ENCODE peak calls at places on chromosome 17, in five cellular contexts. H is GM23338, Y is GM12878, D is WTC11, S is H1. A is an unnamed sample.

GRCh38 chr17:44556114-44556853 is 1.0 kb upstream of the FZD2 start:
- DNase-seq in H (peak; percentile 98), S (peak; percentile 83), Y (peak; percentile 30), D (peak; percentile 83), A (peak; percentile 47)

GRCh38 chr17:48352630-48353029 is 77.4 kb downstream of the SKAP1 start:
- DNase-seq in S (no peak), D (no peak), Y (no peak), H (no peak), A (no peak)

GRCh38 chr17:50470451-50470850 is 1.8 kb upstream of the CHAD start:
- DNase-seq in S (no peak), Y (no peak), D (no peak), H (no peak), A (no peak)

GRCh38 chr17:60106377-60107059 is 27.8 kb upstream of the HEATR6 start:
- DNase-seq in Y (no peak), H (no peak), D (no peak), S (no peak), A (peak; percentile 13)

GRCh38 chr17:42937712-42938596 is 26.3 kb downstream of the AARSD1 start:
- DNase-seq in S (peak; percentile 55), Y (no peak), D (peak; percentile 66), H (peak; percentile 89), A (peak; percentile 65)

GRCh38 chr17:72850410-72850809 is 242.1 kb downstream of the SLC39A11 start:
- DNase-seq in H (no peak), Y (no peak), S (no peak), D (no peak), A (no peak)

GRCh38 chr17:79648181-79648831 is 37.5 kb upstream of the RBFOX3 start:
- DNase-seq in S (peak; percentile 39), D (no peak), Y (no peak), H (no peak), A (no peak)

GRCh38 chr17:43702636-43703035 is 40.9 kb upstream of the MEOX1 start:
- DNase-seq in D (peak; percentile 44), S (peak; percentile 75), Y (no peak), H (peak; percentile 83), A (peak; percentile 81)

GRCh38 chr17:7572338-7572587 is 7.2 kb upstream of the CD68 start:
- DNase-seq in S (no peak), Y (no peak), H (no peak), D (no peak), A (no peak)

GRCh38 chr17:82287849-82288601 is 14.5 kb upstream of the CSNK1D start:
- DNase-seq in D (no peak), Y (no peak), H (no peak), S (no peak), A (peak; percentile 76)

GRCh38 chr17:82300707-82301270 is 16.6 kb downstream of the CD7 start:
- DNase-seq in S (peak; percentile 87), H (peak; percentile 79), D (peak; percentile 72), Y (no peak), A (peak; percentile 59)

GRCh38 chr17:65154770-65155589 is 17.8 kb downstream of the RGS9 start:
- DNase-seq in Y (no peak), S (no peak), H (no peak), D (no peak), A (no peak)

GRCh38 chr17:50467855-50468119 is 893 bp downstream of the CHAD start:
- DNase-seq in Y (no peak), H (no peak), S (no peak), D (no peak), A (no peak)

GRCh38 chr17:79255046-79255445 is 180.4 kb downstream of the ENGASE start:
- DNase-seq in S (no peak), D (no peak), H (no peak), Y (no peak), A (no peak)

GRCh38 chr17:44919885-44920564 is 4.7 kb upstream of the GFAP start:
- DNase-seq in S (peak; percentile 80), Y (peak; percentile 54), D (peak; percentile 81), H (peak; percentile 91), A (peak; percentile 83)

GRCh38 chr17:48541574-48542113 is 3.3 kb downstream of the HOXB2 start:
- DNase-seq in D (no peak), Y (no peak), H (peak; percentile 59), S (peak; percentile 67), A (peak; percentile 80)

GRCh38 chr17:72852267-72852945 is 240.1 kb downstream of the SLC39A11 start:
- DNase-seq in H (no peak), Y (no peak), S (no peak), D (no peak), A (no peak)

GRCh38 chr17:81829858-81830257 is 3.2 kb downstream of the MCRIP1 start:
- DNase-seq in S (no peak), D (no peak), H (no peak), Y (no peak), A (no peak)

GRCh38 chr17:28125530-28126382 is 83.3 kb downstream of the NLK start:
- DNase-seq in Y (no peak), S (no peak), D (no peak), H (no peak), A (no peak)

GRCh38 chr17:40168262-40168832 is 8.9 kb upstream of the RAPGEFL1 start:
- DNase-seq in H (peak; percentile 92), D (no peak), S (peak; percentile 59), Y (peak; percentile 15), A (peak; percentile 51)

GRCh38 chr17:63954402-63955063 is 18.2 kb downstream of the SCN4A start:
- DNase-seq in Y (no peak), S (no peak), H (no peak), D (no peak), A (no peak)

GRCh38 chr17:56532926-56533325 is 60.6 kb upstream of the NOG start:
- DNase-seq in H (no peak), Y (no peak), D (no peak), S (no peak), A (no peak)

GRCh38 chr17:39627717-39628516 is 1.2 kb downstream of the PPP1R1B start:
- DNase-seq in H (peak; percentile 38), D (no peak), S (no peak), Y (no peak), A (no peak)

GRCh38 chr17:10357768-10358167 is 15.0 kb downstream of the MYH13 start:
- DNase-seq in S (peak; percentile 80), D (peak; percentile 72), Y (no peak), H (peak; percentile 74), A (peak; percentile 18)

GRCh38 chr17:31794111-31794510 is 64.9 kb downstream of the COPRS start:
- DNase-seq in Y (no peak), S (no peak), D (no peak), H (no peak), A (no peak)

GRCh38 chr17:31788571-31788946 is 70.5 kb downstream of the COPRS start:
- DNase-seq in Y (no peak), H (no peak), D (no peak), S (no peak), A (no peak)

GRCh38 chr17:31789707-31790505 is 69.1 kb downstream of the COPRS start:
- DNase-seq in D (no peak), S (no peak), Y (peak; percentile 36), H (no peak), A (no peak)

GRCh38 chr17:31788956-31789355 is 70.1 kb downstream of the COPRS start:
- DNase-seq in S (no peak), H (no peak), Y (no peak), D (no peak), A (no peak)

GRCh38 chr17:31792007-31792585 is 66.9 kb downstream of the COPRS start:
- DNase-seq in H (no peak), S (no peak), D (no peak), Y (no peak), A (no peak)
- TF ChIP-seq CREB1 in H (no peak), S (no peak), D (no peak), Y (no peak), A (no peak)

GRCh38 chr17:41691031-41691777 is 2.5 kb downstream of the EIF1 start:
- DNase-seq in S (no peak), Y (no peak), D (no peak), H (no peak), A (no peak)

GRCh38 chr17:41697122-41697962 is 8.7 kb downstream of the EIF1 start:
- DNase-seq in H (no peak), D (no peak), S (no peak), Y (no peak), A (no peak)

GRCh38 chr17:41692722-41693521 is 4.2 kb downstream of the EIF1 start:
- DNase-seq in S (no peak), H (no peak), D (no peak), Y (no peak), A (no peak)

GRCh38 chr17:41695954-41696720 is 7.5 kb downstream of the EIF1 start:
- DNase-seq in H (peak; percentile 86), Y (no peak), S (peak; percentile 66), D (peak; percentile 64), A (peak; percentile 93)

DNA sequence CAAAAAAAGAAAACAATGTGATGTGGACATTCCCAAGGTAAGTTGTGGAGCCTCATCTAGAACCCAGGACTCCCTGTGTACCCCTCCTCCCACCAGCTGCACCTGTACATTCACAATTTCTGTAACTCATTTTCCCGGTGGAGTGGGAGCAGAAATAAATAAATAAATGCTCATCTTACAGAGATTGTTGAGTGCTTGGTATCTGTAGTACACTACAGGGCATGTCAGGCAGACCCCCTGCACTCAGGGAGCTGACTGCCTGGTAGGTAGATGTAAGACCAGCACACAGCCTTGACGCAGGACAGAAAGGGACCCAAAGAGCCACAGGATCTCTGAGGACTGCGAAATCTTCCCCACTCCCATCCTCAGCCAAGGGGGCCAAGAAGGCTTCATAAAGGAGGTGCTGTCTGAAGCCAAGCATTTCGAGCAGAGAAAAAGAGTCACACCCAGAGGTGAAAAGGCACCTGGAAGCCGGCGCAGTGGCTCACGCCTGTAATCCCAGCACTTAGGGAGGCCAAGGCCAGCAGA is 6.5 kb downstream of the EIF1 start:
- DNase-seq in D (no peak), H (no peak), Y (no peak), S (no peak), A (no peak)
- TF ChIP-seq CREB1 in D (no peak), H (no peak), Y (no peak), S (no peak), A (no peak)

GRCh38 chr17:75181110-75181509 is 1.6 kb downstream of the SUMO2 start:
- DNase-seq in S (no peak), Y (no peak), H (no peak), D (no peak), A (no peak)
- TF ChIP-seq CREB1 in S (no peak), Y (no peak), H (no peak), D (no peak), A (no peak)

GRCh38 chr17:74528491-74529199 is 2.6 kb downstream of the CD300LB start:
- DNase-seq in H (no peak), Y (peak; percentile 76), D (no peak), S (no peak), A (no peak)

GRCh38 chr17:74530751-74531150 is 524 bp downstream of the CD300LB start:
- DNase-seq in H (no peak), Y (no peak), D (no peak), S (no peak), A (no peak)

GRCh38 chr17:74529243-74529642 is 2.0 kb downstream of the CD300LB start:
- DNase-seq in H (no peak), D (no peak), Y (no peak), S (no peak), A (no peak)

GRCh38 chr17:74531231-74531761 is at the start of gene CD300LB:
- DNase-seq in D (no peak), Y (no peak), H (no peak), S (no peak), A (no peak)

DNA sequence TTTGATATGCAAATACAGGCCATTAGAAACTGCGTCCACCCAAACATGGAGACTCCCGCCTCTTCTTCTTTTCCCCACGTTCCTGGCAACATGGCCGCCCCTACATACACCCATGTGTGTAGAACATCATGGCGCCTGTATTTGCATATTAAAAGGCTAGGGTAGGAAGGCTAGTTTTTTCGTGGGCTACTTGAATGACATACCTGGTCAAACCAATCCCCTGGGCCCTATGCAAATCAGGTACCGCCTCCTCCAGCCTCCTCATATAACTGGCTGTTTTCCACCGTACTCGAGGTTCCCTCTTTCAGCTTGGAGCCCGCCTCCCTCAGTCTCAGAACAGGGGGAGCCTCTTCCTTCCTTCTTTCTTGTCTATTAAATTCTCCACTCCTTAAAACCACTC is 840 bp upstream of the CD300LB start:
- DNase-seq in D (peak; percentile 53), S (no peak), H (peak; percentile 86), Y (no peak), A (no peak)
- TF ChIP-seq CREB1 in D (no peak), S (no peak), H (no peak), Y (no peak), A (no peak)

A was measured in K562.